ENCODE peak calls at places on chromosomes 11 and 22, in seven cellular contexts. U is mammary epithelial cell; T is lung microvascular endothelial cell; K is lower leg skin; G is stimulated activated effector memory CD8-positive, alpha-beta T cell treated with anti-CD3 and anti-CD28 coated beads, Interleukin-12 subunit alpha, Interleukin-12 subunit beta, amount 100 ng/mL, for 72 hours; Y is EH; I is germinal center. Q is an unnamed sample.

GRCh38 chr11:1690167-1691026 is 6.6 kb upstream of the KRTAP5-6 start:
- DNase-seq in U (no peak), T (no peak), K (no peak), G (no peak), Y (no peak), I (no peak), Q (no peak)

GRCh38 chr11:99370557-99371200 is 349.9 kb downstream of the CNTN5 start:
- DNase-seq in U (no peak), T (peak), K (no peak), G (no peak), Y (no peak), I (no peak), Q (no peak)

GRCh38 chr11:47351159-47352126 is 1.1 kb downstream of the MYBPC3 start:
- DNase-seq in U (no peak), T (no peak), K (no peak), G (no peak), Y (no peak), I (no peak), Q (no peak)

GRCh38 chr11:35935390-35935789 is 8.5 kb upstream of the LDLRAD3 start:
- DNase-seq in U (no peak), T (no peak), K (no peak), G (no peak), Y (no peak), I (no peak), Q (no peak)

GRCh38 chr11:102592634-102593581 is 32.2 kb downstream of the MMP20 start:
- DNase-seq in U (peak), T (peak), K (no peak), G (no peak), Y (peak), I (no peak), Q (no peak)

GRCh38 chr11:14258177-14258935 is 100.6 kb downstream of the RRAS2 start:
- DNase-seq in U (peak), T (peak), K (no peak), G (no peak), Y (peak), I (no peak), Q (no peak)

GRCh38 chr22:44452531-44453420 is 45.3 kb downstream of the RTL6 start:
- DNase-seq in U (no peak), T (no peak), K (no peak), G (no peak), Y (no peak), I (no peak), Q (peak)

GRCh38 chr11:66277475-66278391 is at the start of gene CNIH2:
- DNase-seq in U (no peak), T (no peak), K (no peak), G (no peak), Y (peak), I (peak), Q (no peak)

GRCh38 chr11:82536706-82537105 is 197.0 kb downstream of the FAM181B start:
- DNase-seq in U (no peak), T (no peak), K (no peak), G (no peak), Y (no peak), I (no peak), Q (no peak)

GRCh38 chr22:28464179-28464578 is 215.5 kb downstream of the TTC28 start:
- DNase-seq in U (no peak), T (no peak), K (no peak), G (no peak), Y (peak), I (no peak), Q (no peak)

GRCh38 chr11:93370260-93370659 is 39.7 kb downstream of the DEUP1 start:
- DNase-seq in U (peak), T (no peak), K (no peak), G (no peak), Y (peak), I (no peak), Q (no peak)

GRCh38 chr11:109249597-109249996 is 172.4 kb upstream of the C11orf87 start:
- DNase-seq in U (peak), T (no peak), K (no peak), G (no peak), Y (no peak), I (no peak), Q (no peak)

GRCh38 chr11:21897203-21897602 is 295.7 kb upstream of the ANO5 start:
- DNase-seq in U (no peak), T (no peak), K (no peak), G (no peak), Y (no peak), I (no peak), Q (no peak)

GRCh38 chr11:16945671-16946469 is 68.3 kb downstream of the PLEKHA7 start:
- DNase-seq in U (peak), T (peak), K (no peak), G (no peak), Y (peak), I (peak), Q (peak)

GRCh38 chr22:37431811-37432707 is 4.8 kb upstream of the ELFN2 start:
- DNase-seq in U (peak), T (peak), K (no peak), G (peak), Y (peak), I (no peak), Q (no peak)

GRCh38 chr11:7060828-7061227 is 28.0 kb upstream of the RBMXL2 start:
- DNase-seq in U (peak), T (no peak), K (no peak), G (no peak), Y (peak), I (no peak), Q (no peak)

GRCh38 chr11:35618497-35619029 is 303 bp downstream of the FJX1 start:
- DNase-seq in U (peak), T (peak), K (no peak), G (no peak), Y (peak), I (peak), Q (peak)

GRCh38 chr11:70252844-70253243 is 17.6 kb upstream of the PPFIA1 start:
- DNase-seq in U (no peak), T (no peak), K (no peak), G (no peak), Y (no peak), I (no peak), Q (no peak)

GRCh38 chr11:78228467-78228866 is 39.7 kb downstream of the USP35 start:
- DNase-seq in U (peak), T (peak), K (no peak), G (no peak), Y (peak), I (peak), Q (no peak)

GRCh38 chr11:43830928-43831440 is 49.6 kb upstream of the ALKBH3 start:
- DNase-seq in U (peak), T (peak), K (no peak), G (peak), Y (peak), I (no peak), Q (no peak)

GRCh38 chr22:22109693-22110466 is 127.3 kb upstream of the TOP3B start:
- DNase-seq in U (no peak), T (no peak), K (no peak), G (no peak), Y (no peak), I (no peak), Q (no peak)

GRCh38 chr11:70590356-70590991 is 192.1 kb downstream of the CTTN start:
- DNase-seq in U (no peak), T (no peak), K (no peak), G (no peak), Y (no peak), I (no peak), Q (no peak)

GRCh38 chr11:75261474-75261847 is 20.9 kb downstream of the TPBGL start:
- DNase-seq in U (no peak), T (no peak), K (no peak), G (no peak), Y (no peak), I (no peak), Q (peak)

GRCh38 chr22:46737976-46738641 is at the start of gene CERK:
- DNase-seq in U (no peak), T (peak), K (peak), G (peak), Y (peak), I (peak), Q (peak)

GRCh38 chr11:11467278-11467677 is 114.2 kb upstream of the CSNK2A3 start:
- DNase-seq in U (no peak), T (no peak), K (no peak), G (no peak), Y (no peak), I (no peak), Q (no peak)

GRCh38 chr22:44088976-44089570 is 65.0 kb downstream of the PARVB start:
- DNase-seq in U (peak), T (peak), K (no peak), G (no peak), Y (peak), I (no peak), Q (no peak)

GRCh38 chr11:113540416-113541330 is 65.5 kb upstream of the DRD2 start:
- DNase-seq in U (no peak), T (no peak), K (no peak), G (no peak), Y (no peak), I (no peak), Q (no peak)

GRCh38 chr11:33237039-33237597 is 20.1 kb upstream of the HIPK3 start:
- DNase-seq in U (no peak), T (no peak), K (no peak), G (no peak), Y (no peak), I (no peak), Q (no peak)

GRCh38 chr22:33598821-33599220 is 321.5 kb downstream of the LARGE1 start:
- DNase-seq in U (no peak), T (no peak), K (no peak), G (no peak), Y (no peak), I (no peak), Q (no peak)

GRCh38 chr22:19497245-19497644 is 17.5 kb downstream of the CDC45 start:
- DNase-seq in U (peak), T (peak), K (no peak), G (no peak), Y (peak), I (no peak), Q (no peak)

GRCh38 chr22:39598017-39598965 is 27.7 kb downstream of the CACNA1I start:
- DNase-seq in U (peak), T (peak), K (peak), G (peak), Y (no peak), I (peak), Q (peak)

GRCh38 chr11:122656631-122657101 is 1.1 kb downstream of the UBASH3B start:
- DNase-seq in U (peak), T (peak), K (no peak), G (peak), Y (peak), I (peak), Q (peak)

Q was measured in sciatic nerve.